ENCODE peak calls at places on chromosomes 2 and 18, in nine cellular contexts. B is cardiac muscle cell, O is heart left ventricle, U is bronchial epithelial cell, G is brain microvascular endothelial cell, P is fibroblast of lung, X is osteoblast, Z is HFFc6, J is WTC11. N is an unnamed sample.

GRCh38 chr2:62443886-62444285 is 62.1 kb downstream of the TMEM17 start:
- DNase-seq in P (no peak), U (no peak), B (no peak), Z (no peak), O (no peak), J (no peak), G (no peak), X (no peak), N (no peak)

GRCh38 chr2:121382744-121383143 is 97.7 kb upstream of the TFCP2L1 start:
- DNase-seq in P (no peak), X (no peak), B (no peak), U (no peak), Z (no peak), O (no peak), J (no peak), G (no peak), N (no peak)

GRCh38 chr18:13629841-13630747 is 96.3 kb downstream of the FAM210A start:
- DNase-seq in G (peak), J (peak), X (peak), O (peak), P (peak), Z (peak), B (peak), U (peak), N (no peak)

GRCh38 chr18:56043691-56044090 is 455.7 kb upstream of the TCF4 start:
- DNase-seq in G (no peak), P (no peak), Z (no peak), X (no peak), O (no peak), U (no peak), J (peak), B (peak), N (no peak)

GRCh38 chr2:173193925-173194324 is 118.3 kb downstream of the MAP3K20 start:
- DNase-seq in P (peak), Z (peak), G (peak), B (no peak), J (no peak), U (peak), X (no peak), O (no peak), N (no peak)

GRCh38 chr18:58453167-58453804 is 175.6 kb downstream of the ALPK2 start:
- DNase-seq in J (no peak), O (no peak), U (no peak), G (no peak), Z (no peak), P (no peak), B (no peak), X (no peak), N (no peak)

GRCh38 chr2:120547662-120548061 is 188.0 kb upstream of the GLI2 start:
- DNase-seq in P (no peak), B (no peak), G (no peak), Z (no peak), O (peak), U (no peak), X (no peak), J (no peak), N (no peak)

GRCh38 chr18:75215663-75216062 is 5.1 kb downstream of the TSHZ1 start:
- DNase-seq in G (no peak), Z (no peak), O (no peak), U (peak), J (no peak), P (no peak), X (no peak), B (no peak), N (no peak)

GRCh38 chr2:109139844-109140396 is 10.9 kb downstream of the SH3RF3 start:
- DNase-seq in O (no peak), B (no peak), G (no peak), U (no peak), X (no peak), J (no peak), Z (no peak), P (no peak), N (no peak)

GRCh38 chr2:20136149-20136548 is 84.7 kb upstream of the LAPTM4A start:
- DNase-seq in J (no peak), Z (no peak), G (no peak), U (no peak), O (no peak), P (no peak), X (no peak), B (no peak), N (no peak)

GRCh38 chr2:232117413-232117812 is 155.9 kb downstream of the DIS3L2 start:
- DNase-seq in U (no peak), X (no peak), P (no peak), O (no peak), Z (no peak), B (no peak), J (peak), G (no peak), N (no peak)

GRCh38 chr18:12321331-12321730 is 13.3 kb downstream of the TUBB6 start:
- DNase-seq in Z (no peak), O (no peak), X (no peak), G (no peak), B (no peak), U (no peak), J (no peak), P (no peak), N (no peak)

GRCh38 chr2:237429761-237430160 is 15.8 kb upstream of the COL6A3 start:
- DNase-seq in O (no peak), P (no peak), J (no peak), B (no peak), U (peak), G (peak), Z (no peak), X (no peak), N (no peak)

GRCh38 chr2:26033270-26033768 is 565 bp upstream of the RAB10 start:
- DNase-seq in Z (peak), J (peak), G (peak), U (peak), X (peak), P (peak), O (no peak), B (peak), N (peak)

GRCh38 chr18:23910032-23910431 is 104.5 kb upstream of the TTC39C start:
- DNase-seq in B (no peak), P (no peak), J (no peak), X (no peak), O (no peak), U (no peak), G (no peak), Z (no peak), N (no peak)

GRCh38 chr2:105455488-105455991 is 56.7 kb upstream of the FHL2 start:
- DNase-seq in X (peak), J (no peak), U (peak), P (peak), G (peak), B (peak), O (no peak), Z (peak), N (no peak)

GRCh38 chr2:227826019-227826521 is 12.4 kb downstream of the CCL20 start:
- DNase-seq in U (peak), G (no peak), J (no peak), Z (no peak), O (no peak), B (no peak), X (no peak), P (no peak), N (no peak)

GRCh38 chr2:86039178-86039962 is 66.3 kb downstream of the POLR1A start:
- DNase-seq in X (no peak), O (no peak), G (no peak), B (no peak), P (no peak), Z (no peak), U (no peak), J (no peak), N (peak)

GRCh38 chr18:74465775-74466174 is 8.7 kb upstream of the DIPK1C start:
- DNase-seq in U (no peak), B (no peak), P (no peak), Z (no peak), J (no peak), O (no peak), X (no peak), G (no peak), N (no peak)

GRCh38 chr2:102142829-102143449 is 393 bp downstream of the IL1R1 start:
- DNase-seq in P (peak), X (no peak), G (no peak), U (peak), J (peak), B (peak), O (no peak), Z (peak), N (no peak)

GRCh38 chr18:57077786-57078552 is 68.9 kb upstream of the BOD1L2 start:
- DNase-seq in U (no peak), G (no peak), B (no peak), P (no peak), Z (no peak), O (no peak), J (no peak), X (no peak), N (no peak)
- TF ChIP-seq CTCF in U (no peak), G (no peak), B (no peak), P (no peak), Z (no peak), O (no peak), J (no peak), X (no peak), N (no peak)

DNA sequence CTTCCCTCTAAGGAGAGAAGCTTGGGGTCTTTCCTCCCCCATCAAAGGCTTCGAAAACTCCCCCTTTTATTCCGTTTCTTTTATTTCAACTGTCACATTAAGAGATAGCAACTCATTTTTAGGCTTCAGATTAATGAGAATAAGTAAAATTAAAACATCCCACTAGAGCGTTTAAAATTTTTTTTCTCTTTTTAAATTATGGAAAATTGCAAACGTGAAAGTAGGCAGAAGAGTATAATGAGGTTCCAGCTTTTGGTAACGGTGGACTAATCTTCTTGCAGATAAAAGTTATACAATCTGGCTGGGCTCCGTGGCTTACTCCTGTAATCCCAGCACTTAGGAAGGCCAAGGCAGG is 21.9 kb upstream of the RMP24 start:
- DNase-seq in O (no peak), X (no peak), U (no peak), B (no peak), Z (no peak), G (no peak), J (no peak), P (no peak), N (no peak)
- TF ChIP-seq CTCF in O (no peak), X (no peak), U (no peak), B (no peak), Z (peak), G (no peak), J (peak), P (no peak), N (peak)

GRCh38 chr2:218266316-218266979 is 3.5 kb downstream of the AAMP start:
- DNase-seq in X (peak), O (no peak), J (no peak), U (no peak), G (no peak), B (no peak), Z (no peak), P (no peak), N (peak)

GRCh38 chr2:218265626-218266025 is 4.3 kb downstream of the AAMP start:
- DNase-seq in G (no peak), Z (no peak), P (no peak), X (peak), B (no peak), J (no peak), U (no peak), O (no peak), N (peak)

GRCh38 chr2:218264773-218265601 is 4.2 kb downstream of the GPBAR1 start:
- DNase-seq in J (no peak), Z (no peak), O (no peak), G (no peak), X (peak), B (no peak), U (no peak), P (no peak), N (peak)

GRCh38 chr2:218269900-218270720 is at the start of the genes AAMP and PNKD:
- DNase-seq in B (peak), J (peak), U (peak), G (peak), X (peak), Z (peak), P (peak), O (peak), N (peak)

DNA sequence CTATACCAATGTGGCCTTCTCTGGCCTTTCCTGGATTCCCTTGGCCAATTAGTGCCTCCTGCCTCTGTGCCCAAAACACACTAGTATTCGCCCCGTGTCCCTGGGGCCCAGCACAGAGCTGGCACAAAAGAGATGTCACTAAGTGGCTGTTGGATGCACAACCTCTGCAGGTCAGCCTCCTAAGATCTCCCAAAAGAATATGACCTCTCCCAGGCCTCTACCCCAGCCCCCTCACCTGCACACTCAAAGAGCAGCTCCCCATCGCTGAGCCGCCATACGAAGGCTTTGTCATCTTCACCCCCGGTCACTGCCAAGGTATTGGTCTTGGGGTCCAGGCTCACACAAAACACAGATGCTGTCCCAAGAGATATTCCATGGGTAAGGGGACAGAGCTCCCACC is 2.7 kb downstream of the AAMP start:
- DNase-seq in P (no peak), J (no peak), B (no peak), U (no peak), G (no peak), Z (no peak), O (no peak), X (peak), N (peak)
- TF ChIP-seq CTCF in P (no peak), J (no peak), B (no peak), U (no peak), G (no peak), Z (no peak), O (no peak), X (no peak), N (no peak)

GRCh38 chr2:229714736-229715541 is 584 bp upstream of the DNER start:
- DNase-seq in G (peak), Z (peak), B (peak), J (peak), U (peak), P (peak), X (peak), O (peak), N (peak)
- TF ChIP-seq CTCF in G (peak), Z (peak), B (peak), J (no peak), U (no peak), P (no peak), X (no peak), O (no peak), N (no peak)

DNA sequence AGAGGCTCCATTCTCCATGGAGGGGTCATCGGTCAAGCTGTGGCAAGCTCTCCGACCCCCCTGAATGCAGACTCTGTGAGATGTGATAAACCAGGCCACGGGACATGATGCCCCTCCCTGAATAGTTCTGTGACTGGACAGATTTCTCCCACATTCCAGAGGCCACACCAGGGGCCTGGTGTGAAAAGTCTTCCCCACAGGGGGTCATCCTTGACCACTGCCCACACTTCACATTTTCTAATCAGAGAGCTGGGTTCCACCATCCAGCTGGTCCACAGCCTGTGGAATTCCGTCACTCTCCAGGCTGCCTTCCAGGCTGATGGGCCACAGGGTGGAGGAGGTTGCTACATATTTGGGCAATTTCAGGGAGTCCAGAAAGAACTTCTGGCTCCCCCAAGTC is 51.3 kb upstream of the CYRIA start:
- DNase-seq in B (no peak), J (no peak), G (no peak), Z (no peak), X (no peak), U (no peak), O (peak), P (no peak), N (no peak)
- TF ChIP-seq CTCF in B (no peak), J (no peak), G (no peak), Z (no peak), X (no peak), U (no peak), O (no peak), P (no peak), N (no peak)

DNA sequence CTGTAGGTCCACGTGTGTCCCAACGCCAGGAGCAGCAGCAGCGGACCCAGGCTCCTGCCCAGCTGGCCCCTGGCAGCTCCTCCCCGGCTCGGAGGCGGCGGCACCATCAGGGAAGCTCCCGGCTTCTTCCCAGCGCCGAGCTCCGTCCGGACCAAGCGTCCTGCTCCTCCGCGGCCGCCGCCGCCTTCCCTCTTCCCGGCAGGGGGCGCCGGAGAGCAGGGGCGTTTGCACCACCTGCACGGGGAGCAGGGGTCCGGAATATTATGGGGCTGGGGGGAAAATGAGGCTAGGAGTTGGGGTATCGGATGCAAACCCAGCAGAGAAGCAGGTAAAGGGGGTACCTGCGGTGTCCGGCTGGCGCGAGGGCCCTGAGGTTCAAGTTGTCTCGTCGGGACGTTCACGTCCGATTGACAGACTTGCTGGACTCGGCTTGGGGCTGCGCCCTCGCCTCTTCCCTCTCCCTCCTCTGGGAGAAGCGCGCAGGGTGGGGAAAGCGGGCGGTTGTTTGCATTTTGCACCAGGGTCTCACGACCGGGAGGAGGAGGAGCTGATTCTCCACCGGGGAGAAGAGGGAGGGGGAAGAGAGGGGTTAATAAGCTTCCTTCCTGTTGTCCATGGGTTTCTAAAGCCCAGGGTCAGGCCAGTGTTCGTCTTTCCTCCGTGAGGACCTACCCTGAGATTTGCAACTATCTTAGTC is at the start of gene CCBE1:
- DNase-seq in X (peak), G (peak), P (peak), O (peak), B (peak), Z (peak), U (peak), J (peak), N (peak)
- TF ChIP-seq CTCF in X (peak), G (peak), P (peak), O (peak), B (peak), Z (peak), U (peak), J (peak), N (peak)

GRCh38 chr2:219608399-219608964 is 10.8 kb downstream of the STK11IP start:
- DNase-seq in B (no peak), O (no peak), G (no peak), Z (no peak), X (peak), J (no peak), P (no peak), U (no peak), N (no peak)

GRCh38 chr2:219605607-219605954 is 7.9 kb downstream of the STK11IP start:
- DNase-seq in J (no peak), P (no peak), X (peak), B (no peak), Z (no peak), G (no peak), U (no peak), O (no peak), N (no peak)

GRCh38 chr2:219598308-219599078 is 836 bp downstream of the STK11IP start:
- DNase-seq in Z (no peak), B (peak), U (no peak), O (no peak), P (no peak), G (no peak), X (no peak), J (no peak), N (no peak)

GRCh38 chr2:219607931-219608330 is 10.3 kb downstream of the STK11IP start:
- DNase-seq in G (no peak), Z (no peak), O (no peak), B (no peak), P (no peak), U (no peak), X (no peak), J (no peak), N (no peak)

DNA sequence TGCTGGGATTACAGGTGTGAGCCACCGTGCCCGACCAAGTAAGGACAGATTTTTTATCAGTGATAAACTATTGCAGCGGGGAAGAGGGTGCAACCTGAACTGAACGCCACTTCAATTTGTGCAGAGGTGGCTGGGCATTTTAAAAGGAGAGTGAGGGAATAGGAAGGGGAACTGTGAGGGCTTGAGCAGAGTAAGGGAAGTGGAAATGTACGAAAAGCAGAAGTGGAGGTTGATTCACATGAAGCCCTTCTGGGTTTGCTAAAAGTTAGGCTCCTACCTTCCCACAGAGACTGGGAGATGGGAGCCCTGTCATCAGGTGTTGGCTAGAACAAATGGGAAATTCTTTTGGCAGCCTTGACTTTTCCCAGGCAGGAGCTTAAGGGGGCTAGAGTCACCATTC is 6.1 kb downstream of the STK11IP start:
- DNase-seq in G (no peak), J (no peak), O (no peak), Z (no peak), U (no peak), X (no peak), P (no peak), B (no peak), N (no peak)
- TF ChIP-seq CTCF in G (no peak), J (no peak), O (no peak), Z (no peak), U (no peak), X (no peak), P (no peak), B (no peak), N (no peak)

GRCh38 chr2:185628985-185629384 is 109.6 kb upstream of the FSIP2 start:
- DNase-seq in B (no peak), Z (no peak), X (no peak), J (peak), P (no peak), G (no peak), U (peak), O (no peak), N (no peak)
- TF ChIP-seq CTCF in B (no peak), Z (no peak), X (no peak), J (peak), P (no peak), G (peak), U (peak), O (no peak), N (peak)

GRCh38 chr2:34570266-34570872 is 971.3 kb upstream of the FAM98A start:
- DNase-seq in P (no peak), O (no peak), B (no peak), Z (no peak), J (peak), G (no peak), U (peak), X (no peak), N (no peak)
- TF ChIP-seq CTCF in P (no peak), O (no peak), B (no peak), Z (no peak), J (no peak), G (no peak), U (peak), X (no peak), N (peak)

DNA sequence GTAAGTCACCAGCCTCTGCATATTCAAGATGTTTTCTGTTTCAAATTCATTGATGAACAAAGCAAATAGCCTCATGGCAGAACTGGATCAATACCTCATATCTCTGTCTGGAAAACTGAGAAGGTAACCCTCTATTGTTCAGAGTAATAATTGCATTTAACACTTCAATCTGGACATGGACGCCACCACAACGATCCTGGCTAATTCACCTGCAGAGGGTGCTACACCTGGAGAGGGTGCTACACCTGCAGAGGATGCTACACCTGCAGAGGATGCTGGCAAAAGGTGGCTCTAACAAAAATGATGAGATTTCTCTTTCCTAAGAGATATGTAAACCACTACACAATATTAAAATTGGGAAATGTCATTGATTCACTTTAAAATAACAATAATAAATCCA is 183.1 kb upstream of the HNRNPA3 start:
- DNase-seq in X (no peak), B (no peak), O (no peak), Z (no peak), U (peak), P (no peak), G (no peak), J (peak), N (no peak)
- TF ChIP-seq CTCF in X (no peak), B (no peak), O (no peak), Z (no peak), U (peak), P (no peak), G (no peak), J (no peak), N (no peak)

N was measured in chondrocyte.